ENCODE peak calls at places on chromosomes 7 and 10, in eight cellular contexts. One of them, this sample, is unnamed.
A peak's percentile ranks its signal among the peaks of the same experiment; 100 is the strongest.

GRCh38 chr7:45342236-45342635 is 184.6 kb downstream of the RAMP3 start:
- DNase-seq in RPMI8226: peak; percentile 47
- DNase-seq in head of caudate nucleus: no peak
- DNase-seq in NCI-H510A treated with DMSO at 0.1 percent for 48 hours: no peak
- DNase-seq in MCF 10A: peak; percentile 4
- DNase-seq in GM12865: no peak
- DNase-seq in SW480: peak; percentile 55
- DNase-seq in RPMI7951: peak; percentile 76
- DNase-seq in this sample: no peak

GRCh38 chr10:492896-493295 is 196.6 kb downstream of the DIP2C start:
- DNase-seq in RPMI8226: no peak
- DNase-seq in head of caudate nucleus: no peak
- DNase-seq in NCI-H510A treated with DMSO at 0.1 percent for 48 hours: no peak
- DNase-seq in MCF 10A: no peak
- DNase-seq in GM12865: no peak
- DNase-seq in SW480: no peak
- DNase-seq in RPMI7951: no peak
- DNase-seq in this sample: no peak

GRCh38 chr10:45660876-45661411 is 11.6 kb downstream of the ZFAND4 start:
- DNase-seq in RPMI8226: no peak
- DNase-seq in head of caudate nucleus: no peak
- DNase-seq in NCI-H510A treated with DMSO at 0.1 percent for 48 hours: no peak
- DNase-seq in MCF 10A: no peak
- DNase-seq in GM12865: peak; percentile 19
- DNase-seq in SW480: no peak
- DNase-seq in RPMI7951: no peak
- DNase-seq in this sample: no peak

GRCh38 chr7:33616752-33617151 is 288.6 kb upstream of the BMPER start:
- DNase-seq in RPMI8226: no peak
- DNase-seq in head of caudate nucleus: no peak
- DNase-seq in NCI-H510A treated with DMSO at 0.1 percent for 48 hours: no peak
- DNase-seq in MCF 10A: no peak
- DNase-seq in GM12865: no peak
- DNase-seq in SW480: no peak
- DNase-seq in RPMI7951: no peak
- DNase-seq in this sample: no peak

GRCh38 chr10:114519306-114519669 is 115.0 kb upstream of the AFAP1L2 start:
- DNase-seq in RPMI8226: no peak
- DNase-seq in head of caudate nucleus: no peak
- DNase-seq in NCI-H510A treated with DMSO at 0.1 percent for 48 hours: peak; percentile 20
- DNase-seq in MCF 10A: peak; percentile 89
- DNase-seq in GM12865: no peak
- DNase-seq in SW480: no peak
- DNase-seq in RPMI7951: no peak
- DNase-seq in this sample: peak; percentile 92

GRCh38 chr10:35563266-35563891 is 41.8 kb upstream of the GJD4 start:
- DNase-seq in RPMI8226: peak; percentile 61
- DNase-seq in head of caudate nucleus: peak; percentile 55
- DNase-seq in NCI-H510A treated with DMSO at 0.1 percent for 48 hours: peak; percentile 45
- DNase-seq in MCF 10A: peak; percentile 79
- DNase-seq in GM12865: peak; percentile 75
- DNase-seq in SW480: peak; percentile 71
- DNase-seq in RPMI7951: peak; percentile 68
- DNase-seq in this sample: peak; percentile 62

GRCh38 chr10:61663466-61663865 is 737 bp downstream of the CABCOCO1 start:
- DNase-seq in RPMI8226: no peak
- DNase-seq in head of caudate nucleus: no peak
- DNase-seq in NCI-H510A treated with DMSO at 0.1 percent for 48 hours: no peak
- DNase-seq in MCF 10A: no peak
- DNase-seq in GM12865: no peak
- DNase-seq in SW480: no peak
- DNase-seq in RPMI7951: no peak
- DNase-seq in this sample: no peak

GRCh38 chr7:130322615-130323014 is 22.0 kb upstream of the CPA5 start:
- DNase-seq in RPMI8226: no peak
- DNase-seq in head of caudate nucleus: no peak
- DNase-seq in NCI-H510A treated with DMSO at 0.1 percent for 48 hours: no peak
- DNase-seq in MCF 10A: peak; percentile 4
- DNase-seq in GM12865: no peak
- DNase-seq in SW480: no peak
- DNase-seq in RPMI7951: no peak
- DNase-seq in this sample: peak; percentile 3

GRCh38 chr10:114665873-114666272 is 7.8 kb upstream of the ABLIM1 start:
- DNase-seq in RPMI8226: no peak
- DNase-seq in head of caudate nucleus: no peak
- DNase-seq in NCI-H510A treated with DMSO at 0.1 percent for 48 hours: no peak
- DNase-seq in MCF 10A: no peak
- DNase-seq in GM12865: no peak
- DNase-seq in SW480: no peak
- DNase-seq in RPMI7951: no peak
- DNase-seq in this sample: no peak

This sample was measured in RWPE1.